ENCODE peak calls at places on chromosome 9, in nine cellular contexts. One of them, this sample, is unnamed.

GRCh38 chr9:26261503-26262330 is 583.5 kb upstream of the TUSC1 start:
- DNase-seq in GM23248: peak; percentile 71
- DNase-seq in A172: peak; percentile 98
- DNase-seq in SK-N-DZ: no peak
- DNase-seq in Calu3: no peak
- DNase-seq in T-helper 9 cell: no peak
- DNase-seq in endodermal cell: peak; percentile 49
- DNase-seq in stimulated activated CD8-positive, alpha-beta memory T cell treated with anti-CD3 and anti-CD28 coated beads, Interleukin-15, amount 100 ng/mL, for 24 hours: no peak
- DNase-seq in mesothelial cell of epicardium: no peak
- DNase-seq in this sample: no peak

GRCh38 chr9:112050544-112051475 is 124.3 kb downstream of the SUSD1 start:
- DNase-seq in endodermal cell: peak; percentile 18
- DNase-seq in Calu3: no peak
- DNase-seq in T-helper 9 cell: no peak
- DNase-seq in SK-N-DZ: no peak
- DNase-seq in mesothelial cell of epicardium: no peak
- DNase-seq in stimulated activated CD8-positive, alpha-beta memory T cell treated with anti-CD3 and anti-CD28 coated beads, Interleukin-15, amount 100 ng/mL, for 24 hours: no peak
- DNase-seq in GM23248: peak; percentile 90
- DNase-seq in A172: peak; percentile 97
- DNase-seq in this sample: peak; percentile 81

GRCh38 chr9:93648836-93649235 is 72.5 kb downstream of the PHF2 start:
- DNase-seq in Calu3: no peak
- DNase-seq in GM23248: no peak
- DNase-seq in SK-N-DZ: no peak
- DNase-seq in endodermal cell: no peak
- DNase-seq in T-helper 9 cell: no peak
- DNase-seq in stimulated activated CD8-positive, alpha-beta memory T cell treated with anti-CD3 and anti-CD28 coated beads, Interleukin-15, amount 100 ng/mL, for 24 hours: no peak
- DNase-seq in mesothelial cell of epicardium: no peak
- DNase-seq in A172: no peak
- DNase-seq in this sample: no peak

GRCh38 chr9:12861035-12861434 is 86.2 kb downstream of the LURAP1L start:
- DNase-seq in stimulated activated CD8-positive, alpha-beta memory T cell treated with anti-CD3 and anti-CD28 coated beads, Interleukin-15, amount 100 ng/mL, for 24 hours: no peak
- DNase-seq in SK-N-DZ: no peak
- DNase-seq in T-helper 9 cell: no peak
- DNase-seq in endodermal cell: no peak
- DNase-seq in Calu3: no peak
- DNase-seq in GM23248: no peak
- DNase-seq in mesothelial cell of epicardium: no peak
- DNase-seq in A172: no peak
- DNase-seq in this sample: no peak

GRCh38 chr9:32382582-32383320 is 1.7 kb upstream of the ACO1 start:
- DNase-seq in Calu3: no peak
- DNase-seq in stimulated activated CD8-positive, alpha-beta memory T cell treated with anti-CD3 and anti-CD28 coated beads, Interleukin-15, amount 100 ng/mL, for 24 hours: no peak
- DNase-seq in endodermal cell: no peak
- DNase-seq in GM23248: no peak
- DNase-seq in A172: no peak
- DNase-seq in SK-N-DZ: no peak
- DNase-seq in T-helper 9 cell: no peak
- DNase-seq in mesothelial cell of epicardium: no peak
- DNase-seq in this sample: no peak

GRCh38 chr9:3698531-3698930 is 172.7 kb upstream of the RFX3 start:
- DNase-seq in SK-N-DZ: no peak
- DNase-seq in A172: no peak
- DNase-seq in Calu3: no peak
- DNase-seq in T-helper 9 cell: no peak
- DNase-seq in stimulated activated CD8-positive, alpha-beta memory T cell treated with anti-CD3 and anti-CD28 coated beads, Interleukin-15, amount 100 ng/mL, for 24 hours: no peak
- DNase-seq in GM23248: no peak
- DNase-seq in endodermal cell: no peak
- DNase-seq in mesothelial cell of epicardium: no peak
- DNase-seq in this sample: peak; percentile 3

GRCh38 chr9:89500008-89500407 is 2.1 kb upstream of the SEMA4D start:
- DNase-seq in Calu3: no peak
- DNase-seq in endodermal cell: no peak
- DNase-seq in mesothelial cell of epicardium: no peak
- DNase-seq in T-helper 9 cell: no peak
- DNase-seq in SK-N-DZ: no peak
- DNase-seq in stimulated activated CD8-positive, alpha-beta memory T cell treated with anti-CD3 and anti-CD28 coated beads, Interleukin-15, amount 100 ng/mL, for 24 hours: no peak
- DNase-seq in A172: no peak
- DNase-seq in GM23248: no peak
- DNase-seq in this sample: no peak

GRCh38 chr9:19138084-19138483 is 10.8 kb upstream of the PLIN2 start:
- DNase-seq in T-helper 9 cell: no peak
- DNase-seq in SK-N-DZ: no peak
- DNase-seq in endodermal cell: no peak
- DNase-seq in Calu3: no peak
- DNase-seq in GM23248: no peak
- DNase-seq in mesothelial cell of epicardium: no peak
- DNase-seq in stimulated activated CD8-positive, alpha-beta memory T cell treated with anti-CD3 and anti-CD28 coated beads, Interleukin-15, amount 100 ng/mL, for 24 hours: no peak
- DNase-seq in A172: no peak
- DNase-seq in this sample: no peak

GRCh38 chr9:135165756-135166519 is 78.5 kb downstream of the OLFM1 start:
- DNase-seq in stimulated activated CD8-positive, alpha-beta memory T cell treated with anti-CD3 and anti-CD28 coated beads, Interleukin-15, amount 100 ng/mL, for 24 hours: no peak
- DNase-seq in A172: no peak
- DNase-seq in mesothelial cell of epicardium: no peak
- DNase-seq in T-helper 9 cell: no peak
- DNase-seq in SK-N-DZ: peak; percentile 84
- DNase-seq in Calu3: no peak
- DNase-seq in GM23248: no peak
- DNase-seq in endodermal cell: no peak
- DNase-seq in this sample: no peak

GRCh38 chr9:127049044-127049443 is 73.4 kb downstream of the ANGPTL2 start:
- DNase-seq in GM23248: peak; percentile 94
- DNase-seq in endodermal cell: no peak
- DNase-seq in Calu3: peak; percentile 33
- DNase-seq in mesothelial cell of epicardium: no peak
- DNase-seq in stimulated activated CD8-positive, alpha-beta memory T cell treated with anti-CD3 and anti-CD28 coated beads, Interleukin-15, amount 100 ng/mL, for 24 hours: no peak
- DNase-seq in A172: peak; percentile 97
- DNase-seq in T-helper 9 cell: no peak
- DNase-seq in SK-N-DZ: no peak
- DNase-seq in this sample: peak; percentile 44

GRCh38 chr9:21970001-21970799 is 24.0 kb downstream of the CDKN2A start:
- DNase-seq in endodermal cell: no peak
- DNase-seq in T-helper 9 cell: no peak
- DNase-seq in A172: no peak
- DNase-seq in Calu3: no peak
- DNase-seq in GM23248: no peak
- DNase-seq in SK-N-DZ: no peak
- DNase-seq in mesothelial cell of epicardium: no peak
- DNase-seq in stimulated activated CD8-positive, alpha-beta memory T cell treated with anti-CD3 and anti-CD28 coated beads, Interleukin-15, amount 100 ng/mL, for 24 hours: no peak
- DNase-seq in this sample: no peak

GRCh38 chr9:20728493-20729220 is 44.6 kb downstream of the FOCAD start:
- DNase-seq in SK-N-DZ: no peak
- DNase-seq in Calu3: no peak
- DNase-seq in GM23248: peak; percentile 34
- DNase-seq in A172: peak; percentile 5
- DNase-seq in mesothelial cell of epicardium: no peak
- DNase-seq in T-helper 9 cell: no peak
- DNase-seq in endodermal cell: no peak
- DNase-seq in stimulated activated CD8-positive, alpha-beta memory T cell treated with anti-CD3 and anti-CD28 coated beads, Interleukin-15, amount 100 ng/mL, for 24 hours: no peak
- DNase-seq in this sample: peak; percentile 32

GRCh38 chr9:98022447-98022846 is 34.1 kb upstream of the NANS start:
- DNase-seq in SK-N-DZ: no peak
- DNase-seq in endodermal cell: no peak
- DNase-seq in A172: peak; percentile 61
- DNase-seq in GM23248: peak; percentile 85
- DNase-seq in T-helper 9 cell: no peak
- DNase-seq in mesothelial cell of epicardium: no peak
- DNase-seq in stimulated activated CD8-positive, alpha-beta memory T cell treated with anti-CD3 and anti-CD28 coated beads, Interleukin-15, amount 100 ng/mL, for 24 hours: no peak
- DNase-seq in Calu3: no peak
- DNase-seq in this sample: no peak

GRCh38 chr9:33341182-33341581 is 50.9 kb downstream of the NFX1 start:
- DNase-seq in stimulated activated CD8-positive, alpha-beta memory T cell treated with anti-CD3 and anti-CD28 coated beads, Interleukin-15, amount 100 ng/mL, for 24 hours: no peak
- DNase-seq in GM23248: no peak
- DNase-seq in endodermal cell: no peak
- DNase-seq in A172: no peak
- DNase-seq in Calu3: no peak
- DNase-seq in T-helper 9 cell: no peak
- DNase-seq in mesothelial cell of epicardium: no peak
- DNase-seq in SK-N-DZ: no peak
- DNase-seq in this sample: no peak

GRCh38 chr9:87640385-87640795 is 85.5 kb upstream of the CTSL start:
- DNase-seq in A172: peak; percentile 34
- DNase-seq in T-helper 9 cell: no peak
- DNase-seq in endodermal cell: no peak
- DNase-seq in Calu3: no peak
- DNase-seq in mesothelial cell of epicardium: peak; percentile 44
- DNase-seq in stimulated activated CD8-positive, alpha-beta memory T cell treated with anti-CD3 and anti-CD28 coated beads, Interleukin-15, amount 100 ng/mL, for 24 hours: no peak
- DNase-seq in GM23248: no peak
- DNase-seq in SK-N-DZ: no peak
- DNase-seq in this sample: peak; percentile 86

GRCh38 chr9:12989669-12990068 is 214.8 kb downstream of the LURAP1L start:
- DNase-seq in SK-N-DZ: no peak
- DNase-seq in A172: no peak
- DNase-seq in endodermal cell: no peak
- DNase-seq in Calu3: no peak
- DNase-seq in stimulated activated CD8-positive, alpha-beta memory T cell treated with anti-CD3 and anti-CD28 coated beads, Interleukin-15, amount 100 ng/mL, for 24 hours: no peak
- DNase-seq in mesothelial cell of epicardium: no peak
- DNase-seq in T-helper 9 cell: no peak
- DNase-seq in GM23248: no peak
- DNase-seq in this sample: no peak

This sample was measured in SJCRH30.